ENCODE peak calls at places on chromosomes 16 and 17, in eight cellular contexts. M is fibroblast of pulmonary artery, P is cardiac fibroblast, U is AG10803, S is MM.1S, O is GM12865, Y is heart left ventricle, E is dorsolateral prefrontal cortex. D is an unnamed sample.

GRCh38 chr17:38604479-38605229 is 1.1 kb downstream of the SRCIN1 start:
- DNase-seq in M (no peak), P (no peak), U (no peak), S (peak), O (peak), Y (no peak), E (peak), D (no peak)

GRCh38 chr16:85821441-85821901 is 22.0 kb downstream of the COX4I1 start:
- DNase-seq in M (peak), P (peak), U (peak), S (peak), O (peak), Y (peak), E (peak), D (peak)

GRCh38 chr17:79831367-79832210 is 7.7 kb downstream of the CBX4 start:
- DNase-seq in M (peak), P (peak), U (no peak), S (no peak), O (no peak), Y (peak), E (peak), D (no peak)

GRCh38 chr16:19744670-19745069 is 26.6 kb downstream of the IQCK start:
- DNase-seq in M (no peak), P (no peak), U (no peak), S (no peak), O (no peak), Y (no peak), E (no peak), D (no peak)

GRCh38 chr16:57318240-57318970 is 33.9 kb upstream of the PLLP start:
- DNase-seq in M (peak), P (peak), U (peak), S (no peak), O (no peak), Y (no peak), E (no peak), D (no peak)

GRCh38 chr17:40345161-40346034 is 19.1 kb downstream of the GJD3 start:
- DNase-seq in M (peak), P (peak), U (peak), S (no peak), O (no peak), Y (peak), E (no peak), D (peak)

GRCh38 chr17:28949185-28950016 is 1.9 kb downstream of the PHF12 start:
- DNase-seq in M (peak), P (peak), U (peak), S (peak), O (peak), Y (peak), E (no peak), D (peak)

GRCh38 chr16:88533381-88533831 is 36.8 kb upstream of the ZC3H18 start:
- DNase-seq in M (no peak), P (peak), U (peak), S (no peak), O (no peak), Y (no peak), E (peak), D (no peak)

GRCh38 chr16:88988980-88989791 is 12.2 kb upstream of the CBFA2T3 start:
- DNase-seq in M (no peak), P (no peak), U (no peak), S (no peak), O (no peak), Y (no peak), E (no peak), D (no peak)

GRCh38 chr16:69241911-69242310 is 54.9 kb downstream of the SNTB2 start:
- DNase-seq in M (peak), P (no peak), U (peak), S (no peak), O (no peak), Y (no peak), E (no peak), D (no peak)

DNA sequence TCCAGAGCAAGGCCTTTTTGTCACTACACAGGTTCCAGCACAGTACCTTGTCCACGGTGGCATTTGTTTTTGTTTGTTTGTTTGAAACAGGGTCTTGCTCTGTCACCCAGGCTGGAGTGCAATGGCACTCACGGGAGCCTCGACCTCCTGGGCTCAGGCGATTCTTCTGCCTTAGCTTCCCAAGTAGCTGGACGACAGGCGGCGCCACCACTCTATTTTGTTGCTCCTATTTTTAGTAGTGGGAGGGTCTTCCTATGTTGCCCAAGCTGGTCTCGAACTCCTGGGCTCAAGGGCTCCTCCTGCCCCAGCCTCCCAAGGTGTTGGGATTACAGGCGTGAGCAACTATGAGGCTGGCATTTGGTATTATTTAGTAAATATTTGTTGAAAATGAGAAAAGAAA is 10.3 kb downstream of the MRC2 start:
- DNase-seq in M (no peak), P (no peak), U (no peak), S (no peak), O (no peak), Y (no peak), E (no peak), D (no peak)
- TF ChIP-seq CTCF in M (no peak), P (no peak), U (no peak), S (no peak), O (no peak), Y (no peak), E (no peak), D (no peak)

GRCh38 chr17:72587156-72587555 is 466.3 kb downstream of the SOX9 start:
- DNase-seq in M (no peak), P (no peak), U (no peak), S (peak), O (no peak), Y (no peak), E (no peak), D (peak)

GRCh38 chr17:72587773-72588511 is 467.1 kb downstream of the SOX9 start:
- DNase-seq in M (peak), P (peak), U (no peak), S (peak), O (peak), Y (no peak), E (no peak), D (peak)

GRCh38 chr17:72588561-72588960 is 467.7 kb downstream of the SOX9 start:
- DNase-seq in M (no peak), P (no peak), U (no peak), S (no peak), O (no peak), Y (no peak), E (no peak), D (no peak)

GRCh38 chr17:72590382-72590781 is 469.6 kb downstream of the SOX9 start:
- DNase-seq in M (peak), P (peak), U (peak), S (no peak), O (no peak), Y (no peak), E (no peak), D (peak)

GRCh38 chr17:72588961-72589360 is 468.1 kb downstream of the SOX9 start:
- DNase-seq in M (no peak), P (no peak), U (no peak), S (peak), O (peak), Y (no peak), E (peak), D (peak)
- TF ChIP-seq CTCF in M (no peak), P (no peak), U (no peak), S (no peak), O (no peak), Y (no peak), E (no peak), D (no peak)

DNA sequence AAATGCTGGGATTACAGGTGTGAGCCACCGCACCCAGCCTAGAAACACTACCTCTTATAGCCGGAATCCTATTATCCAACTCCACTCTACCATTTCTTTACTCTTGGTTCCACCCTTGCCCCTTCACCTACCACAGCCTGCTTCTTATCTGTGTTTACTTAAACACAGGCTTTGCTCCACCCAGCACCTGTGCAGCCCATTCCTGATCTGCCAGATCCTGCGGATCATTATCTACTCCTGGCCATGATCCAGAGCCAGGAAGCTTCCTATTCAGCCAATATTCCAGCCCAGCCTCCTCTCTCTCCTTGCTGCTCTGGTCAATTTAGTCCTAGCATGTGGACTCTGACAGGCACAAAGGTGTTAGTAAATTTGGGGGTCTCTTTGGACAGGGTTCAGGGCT is 98.8 kb upstream of the MED13 start:
- DNase-seq in M (no peak), P (no peak), U (no peak), S (no peak), O (no peak), Y (no peak), E (no peak), D (no peak)
- TF ChIP-seq CTCF in M (no peak), P (no peak), U (no peak), S (no peak), O (no peak), Y (no peak), E (no peak), D (no peak)

DNA sequence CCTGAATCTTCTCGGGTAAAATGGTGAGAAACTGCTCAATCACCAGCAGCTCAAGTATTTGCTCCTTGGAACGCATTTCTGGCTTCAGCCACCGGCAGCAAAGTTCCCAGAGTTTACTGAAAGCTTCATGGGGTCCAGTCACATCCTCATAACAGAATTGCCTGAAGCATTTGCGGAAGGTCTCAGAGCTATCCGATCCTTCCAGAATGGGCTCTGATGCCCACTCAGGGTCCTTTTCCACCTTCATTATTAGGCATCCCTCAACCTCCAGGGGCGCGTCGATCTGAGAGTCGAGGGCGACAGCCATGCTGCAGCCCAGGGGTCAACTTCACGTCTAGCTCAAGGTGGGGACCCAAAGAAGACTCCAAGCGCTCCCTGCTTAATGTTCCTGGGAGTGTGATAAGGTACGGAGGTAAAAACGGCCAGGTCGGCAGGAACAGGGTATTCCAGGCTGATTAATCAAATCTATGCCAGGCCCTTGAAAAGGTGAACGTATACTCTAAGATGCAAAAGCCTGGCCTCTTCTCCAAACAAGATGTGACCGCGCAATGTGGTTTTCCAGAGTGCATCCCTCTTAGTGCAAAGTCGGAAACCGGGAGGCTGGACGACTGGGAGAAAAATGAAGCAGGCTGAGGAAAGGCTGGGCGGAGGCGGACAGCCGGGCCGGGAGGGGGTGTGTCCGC is 683 bp downstream of the ZKSCAN2 start:
- DNase-seq in M (peak), P (no peak), U (peak), S (no peak), O (no peak), Y (no peak), E (no peak), D (no peak)
- TF ChIP-seq CTCF in M (no peak), P (peak), U (peak), S (no peak), O (no peak), Y (no peak), E (no peak), D (no peak)

DNA sequence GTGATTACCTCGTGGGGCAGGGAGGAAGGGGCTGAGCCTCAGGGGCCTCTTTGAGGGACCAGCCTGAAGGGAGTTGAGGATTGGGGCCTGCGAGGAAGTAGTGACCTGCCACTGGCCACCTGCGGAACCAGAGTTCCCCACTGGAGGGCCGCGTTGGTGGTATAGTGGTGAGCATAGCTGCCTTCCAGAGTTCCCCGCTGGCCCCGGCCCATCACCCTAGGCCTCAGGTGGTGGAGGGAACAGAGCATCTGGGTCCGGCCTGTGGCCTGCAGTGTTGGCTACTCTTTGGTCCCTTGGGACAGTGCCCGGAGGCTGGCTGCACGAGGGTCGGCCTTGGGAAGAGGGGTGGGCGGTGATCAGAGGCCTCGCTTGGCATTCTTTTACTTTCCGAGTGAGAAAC is 20.5 kb downstream of the MGAT5B start:
- DNase-seq in M (no peak), P (no peak), U (no peak), S (no peak), O (no peak), Y (no peak), E (no peak), D (no peak)
- TF ChIP-seq CTCF in M (no peak), P (no peak), U (no peak), S (no peak), O (no peak), Y (no peak), E (no peak), D (no peak)

GRCh38 chr17:7186241-7186640 is 7.1 kb upstream of the ASGR1 start:
- DNase-seq in M (peak), P (no peak), U (no peak), S (no peak), O (no peak), Y (no peak), E (no peak), D (no peak)
- TF ChIP-seq CTCF in M (peak), P (peak), U (peak), S (peak), O (peak), Y (peak), E (no peak), D (no peak)

GRCh38 chr17:75205037-75205792 is at the start of gene NUP85:
- DNase-seq in M (peak), P (peak), U (peak), S (peak), O (peak), Y (peak), E (peak), D (peak)
- TF ChIP-seq CTCF in M (no peak), P (no peak), U (no peak), S (no peak), O (no peak), Y (no peak), E (no peak), D (no peak)

GRCh38 chr16:75621170-75621477 is 2.0 kb downstream of the ADAT1 start:
- DNase-seq in M (peak), P (peak), U (peak), S (peak), O (peak), Y (no peak), E (no peak), D (peak)
- TF ChIP-seq CTCF in M (peak), P (peak), U (peak), S (peak), O (peak), Y (peak), E (peak), D (peak)

DNA sequence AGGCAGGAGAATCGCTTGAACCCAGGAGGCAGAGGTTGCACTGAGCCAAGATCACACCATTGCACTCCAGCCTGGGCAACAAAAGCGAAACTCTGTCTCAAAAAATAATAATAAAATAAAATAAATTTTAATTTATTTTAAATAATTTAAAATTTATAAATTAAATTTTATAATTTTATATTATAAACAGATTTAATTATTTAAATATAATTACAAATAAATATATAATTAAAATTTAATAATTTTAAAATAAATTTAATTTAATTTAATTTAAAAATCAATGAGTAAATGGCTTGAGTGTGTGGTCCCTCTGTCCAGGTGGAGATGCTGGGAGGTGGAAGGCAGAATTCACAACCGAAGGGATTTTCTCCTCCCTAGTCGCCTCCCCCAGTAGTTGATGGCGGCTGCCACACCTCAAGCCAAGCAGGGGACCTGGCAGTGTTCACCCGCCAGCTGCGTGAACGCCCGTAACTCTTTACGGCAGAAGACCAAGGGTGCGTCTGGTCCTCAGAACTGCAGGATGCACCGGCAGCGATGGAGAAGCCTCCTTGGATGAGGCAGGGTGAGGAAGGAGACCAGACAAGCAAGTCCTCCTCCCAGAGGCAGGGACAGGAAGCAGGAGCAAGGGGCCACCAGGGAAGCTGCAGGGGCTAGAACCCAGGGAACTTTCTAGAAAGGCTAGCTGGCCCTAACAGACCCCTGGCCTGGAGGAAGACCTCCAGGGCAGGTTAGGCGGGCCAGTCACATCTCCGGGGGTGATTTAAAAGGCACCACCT is 22.9 kb upstream of the KRT17 start:
- DNase-seq in M (no peak), P (no peak), U (no peak), S (no peak), O (no peak), Y (no peak), E (no peak), D (no peak)
- TF ChIP-seq CTCF in M (no peak), P (no peak), U (no peak), S (no peak), O (no peak), Y (no peak), E (no peak), D (no peak)

DNA sequence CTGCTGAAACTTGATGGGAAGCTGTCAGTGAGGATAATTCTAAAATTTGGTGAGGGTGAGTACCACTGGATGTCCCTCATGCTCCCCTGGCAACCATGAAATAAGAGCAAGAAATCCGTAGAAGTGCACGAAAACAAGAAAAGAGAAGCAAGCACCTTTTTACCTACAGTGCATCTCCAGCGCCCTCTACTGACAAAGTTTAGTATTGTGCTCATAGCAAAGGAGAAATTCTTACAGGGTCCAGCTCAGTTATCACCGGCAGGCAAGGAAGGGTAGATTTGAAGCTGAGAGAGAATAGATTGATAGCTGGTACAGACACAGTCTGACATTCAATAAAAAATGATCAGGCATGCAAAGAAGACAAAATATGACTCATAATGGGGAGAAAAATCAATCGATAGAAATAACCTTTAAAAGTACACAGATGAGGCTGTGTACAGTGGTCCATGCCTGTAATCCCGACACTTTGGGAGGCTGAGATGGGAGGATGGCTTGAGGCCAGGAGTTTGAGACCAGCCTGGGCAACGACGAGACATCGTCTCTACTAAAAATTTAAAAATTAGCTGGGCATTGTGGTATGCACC is 28.3 kb upstream of the TEX2 start:
- DNase-seq in M (no peak), P (no peak), U (no peak), S (peak), O (peak), Y (no peak), E (no peak), D (peak)
- TF ChIP-seq CTCF in M (peak), P (peak), U (peak), S (peak), O (peak), Y (no peak), E (no peak), D (peak)

D was measured in MCF 10A.